ENCODE peak calls at places on chromosomes 1 and 21, in ten cellular contexts. V, B, G, Q, U, A, X, C, H and S are unnamed samples.

GRCh38 chr1:94316836-94317789 is 79.7 kb upstream of the ARHGAP29 start:
- DNase-seq in C (no peak), X (no peak), B (no peak), H (no peak), A (no peak), V (no peak), U (no peak), Q (no peak), G (no peak), S (no peak)

GRCh38 chr1:167957710-167958109 is 20.8 kb upstream of the MPC2 start:
- DNase-seq in U (no peak), C (no peak), V (no peak), G (no peak), H (no peak), X (no peak), A (no peak), B (no peak), Q (no peak), S (no peak)

GRCh38 chr1:165162671-165163241 is 193.8 kb downstream of the LMX1A start:
- DNase-seq in V (no peak), B (peak), H (no peak), X (peak), A (no peak), U (no peak), Q (peak), G (no peak), C (peak), S (no peak)

GRCh38 chr21:45029968-45030636 is 44.3 kb upstream of the ADARB1 start:
- DNase-seq in V (no peak), G (no peak), X (peak), U (no peak), H (no peak), A (no peak), C (no peak), B (no peak), Q (peak), S (no peak)

GRCh38 chr1:93288558-93288957 is 57.1 kb upstream of the DR1 start:
- DNase-seq in V (no peak), G (no peak), B (no peak), H (no peak), U (no peak), A (no peak), C (no peak), Q (no peak), X (no peak), S (no peak)

GRCh38 chr1:153944005-153944821 is 2.3 kb downstream of the DENND4B start:
- DNase-seq in Q (no peak), C (no peak), U (no peak), V (no peak), G (no peak), X (no peak), H (no peak), A (no peak), B (no peak), S (no peak)

GRCh38 chr1:113320272-113320671 is 70.0 kb upstream of the MAGI3 start:
- DNase-seq in V (no peak), A (no peak), Q (no peak), B (no peak), X (no peak), C (no peak), G (no peak), H (no peak), U (no peak), S (no peak)

GRCh38 chr1:150151291-150152181 is 1.8 kb downstream of the PLEKHO1 start:
- DNase-seq in G (no peak), Q (no peak), V (peak), A (peak), H (peak), B (no peak), U (no peak), X (no peak), C (no peak), S (peak)

GRCh38 chr1:222071313-222071886 is 329.5 kb upstream of the DUSP10 start:
- DNase-seq in X (no peak), B (no peak), U (no peak), V (no peak), Q (no peak), C (no peak), A (no peak), G (no peak), H (no peak), S (no peak)

GRCh38 chr1:71861022-71861421 is 421.3 kb downstream of the NEGR1 start:
- DNase-seq in U (peak), C (no peak), Q (no peak), V (no peak), X (no peak), G (no peak), B (no peak), H (no peak), A (no peak), S (no peak)

GRCh38 chr1:61241411-61241838 is 159.1 kb downstream of the NFIA start:
- DNase-seq in X (no peak), C (peak), G (no peak), A (no peak), Q (no peak), H (no peak), B (no peak), U (no peak), V (no peak), S (no peak)